ENCODE peak calls at places on chromosomes 6 and 20, in seven cellular contexts. K is gastrocnemius medialis, G is astrocyte of the cerebellum, U is retinal pigment epithelial cell, T is stomach, M is lower leg skin, W is heart left ventricle. Q is an unnamed sample.

GRCh38 chr20:19971121-19971520 is 46.0 kb upstream of the NAA20 start:
- DNase-seq in G (no peak), U (no peak), M (no peak), W (no peak), K (no peak), T (no peak), Q (no peak)

GRCh38 chr6:105500693-105501092 is 97.8 kb upstream of the PREP start:
- DNase-seq in W (no peak), G (no peak), U (no peak), T (no peak), M (no peak), K (no peak), Q (no peak)

GRCh38 chr6:140364916-140365315 is 990.5 kb upstream of the CITED2 start:
- DNase-seq in K (no peak), T (no peak), W (no peak), M (no peak), G (no peak), U (no peak), Q (no peak)

GRCh38 chr6:26561533-26562466 is 23.6 kb downstream of the HMGN4 start:
- DNase-seq in W (no peak), G (no peak), T (no peak), K (no peak), M (no peak), U (no peak), Q (no peak)

GRCh38 chr6:151676460-151676807 is 131.0 kb upstream of the ESR1 start:
- DNase-seq in T (no peak), G (no peak), W (no peak), U (no peak), M (no peak), K (no peak), Q (no peak)

GRCh38 chr20:52852695-52853094 is 119.5 kb upstream of the TSHZ2 start:
- DNase-seq in G (no peak), U (no peak), M (no peak), K (no peak), T (peak; percentile 32), W (no peak), Q (no peak)

GRCh38 chr20:32984196-32984595 is 20.0 kb downstream of the SUN5 start:
- DNase-seq in K (no peak), U (no peak), M (no peak), W (no peak), G (no peak), T (no peak), Q (no peak)

GRCh38 chr6:149938571-149939462 is 3.0 kb upstream of the ULBP2 start:
- DNase-seq in T (no peak), U (no peak), M (no peak), W (no peak), K (no peak), G (no peak), Q (no peak)

GRCh38 chr6:107033136-107033535 is 5.1 kb downstream of the MTRES1 start:
- DNase-seq in W (no peak), G (no peak), K (no peak), T (no peak), M (no peak), U (no peak), Q (no peak)

GRCh38 chr20:48818481-48818987 is 9.3 kb downstream of the PREX1 start:
- DNase-seq in M (no peak), W (no peak), U (no peak), G (no peak), K (no peak), T (no peak), Q (no peak)

GRCh38 chr20:63968136-63968927 is 1.4 kb downstream of the ZNF512B start:
- DNase-seq in K (no peak), W (peak; percentile 26), G (no peak), M (peak; percentile 14), U (no peak), T (no peak), Q (no peak)

GRCh38 chr6:111602481-111603404 is 2.9 kb downstream of the TRAF3IP2 start:
- DNase-seq in T (no peak), K (peak; percentile 82), U (no peak), M (no peak), W (peak; percentile 85), G (no peak), Q (no peak)

GRCh38 chr6:29516108-29516507 is 28.4 kb upstream of the MAS1L start:
- DNase-seq in K (no peak), W (no peak), T (no peak), U (no peak), G (peak; percentile 34), M (no peak), Q (no peak)

GRCh38 chr20:34074101-34074760 is 37.8 kb downstream of the EIF2S2 start:
- DNase-seq in M (no peak), K (no peak), T (no peak), W (no peak), U (no peak), G (no peak), Q (no peak)

GRCh38 chr20:50153153-50153499 is 397 bp downstream of the PEDS1 start:
- DNase-seq in U (no peak), T (no peak), K (no peak), G (no peak), W (no peak), M (no peak), Q (no peak)

GRCh38 chr6:3751019-3751729 is at the start of gene PXDC1:
- DNase-seq in U (no peak), K (no peak), G (no peak), T (no peak), M (no peak), W (no peak), Q (no peak)

GRCh38 chr6:101909376-101909775 is 515.9 kb downstream of the GRIK2 start:
- DNase-seq in W (no peak), T (no peak), G (no peak), K (no peak), M (no peak), U (no peak), Q (no peak)

GRCh38 chr6:55239099-55239498 is 64.8 kb downstream of the HCRTR2 start:
- DNase-seq in W (peak; percentile 26), K (no peak), M (no peak), G (peak; percentile 57), T (no peak), U (peak; percentile 93), Q (no peak)

GRCh38 chr6:52549428-52549827 is 27.4 kb downstream of the TRAM2 start:
- DNase-seq in U (no peak), W (no peak), K (no peak), G (no peak), T (no peak), M (no peak), Q (no peak)

GRCh38 chr6:64012351-64013060 is 376.9 kb downstream of the PHF3 start:
- DNase-seq in K (no peak), U (peak; percentile 56), W (no peak), G (peak; percentile 38), T (no peak), M (no peak), Q (no peak)

GRCh38 chr6:10395946-10396577 is 18.8 kb downstream of the TFAP2A start:
- DNase-seq in M (no peak), W (no peak), U (no peak), K (no peak), T (no peak), G (no peak), Q (no peak)

GRCh38 chr20:4151991-4152695 is 136.8 kb upstream of the RNF24 start:
- DNase-seq in W (no peak), K (no peak), T (no peak), U (no peak), G (peak; percentile 59), M (no peak), Q (peak; percentile 63)

GRCh38 chr6:127907960-127908640 is 7.2 kb upstream of the THEMIS start:
- DNase-seq in M (no peak), K (no peak), T (no peak), G (no peak), W (no peak), U (no peak), Q (no peak)

GRCh38 chr6:80105972-80106417 is 476 bp upstream of the BCKDHB start:
- DNase-seq in W (no peak), U (no peak), M (no peak), G (no peak), K (no peak), T (no peak), Q (no peak)
- TF ChIP-seq CTCF in W (no peak), U (no peak), M (no peak), G (no peak), K (no peak), T (no peak), Q (no peak)

DNA sequence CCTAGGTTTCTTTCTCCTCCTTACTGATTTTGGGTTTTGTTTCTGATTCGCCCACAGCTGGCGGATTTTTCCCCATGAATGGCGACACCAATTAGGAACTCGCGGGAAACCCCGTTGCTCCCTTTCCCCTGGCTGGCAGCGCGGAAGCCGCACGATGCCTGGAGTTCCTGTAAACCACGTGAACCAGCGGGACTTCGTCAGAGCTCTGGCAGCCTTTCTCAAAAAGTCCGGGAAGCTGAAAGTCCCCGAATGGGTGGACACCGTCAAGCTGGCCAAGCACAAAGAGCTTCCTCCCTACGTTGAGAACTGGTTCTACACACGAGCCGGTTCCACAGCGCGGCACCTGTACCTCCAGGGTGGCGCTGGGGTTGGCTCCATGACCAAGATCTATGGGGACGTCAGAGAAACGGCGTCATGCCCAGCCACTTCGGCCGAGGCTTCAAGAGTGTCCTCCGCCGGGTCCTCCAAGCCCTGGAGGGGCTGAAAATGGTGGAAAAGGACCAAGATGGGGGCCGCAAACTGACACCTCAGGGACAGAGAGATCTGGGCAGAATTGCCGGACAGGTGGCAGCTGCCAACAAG is 3.2 kb upstream of the SEC23B start:
- DNase-seq in T (no peak), G (no peak), W (peak; percentile 39), K (no peak), M (peak; percentile 21), U (no peak), Q (no peak)
- H3K4me3 ChIP-seq in T (peak overlapping the region; percentile 1), G (no peak overlapping the region), W (peak overlapping the region; percentile 35), K (no peak overlapping the region), M (no peak overlapping the region), U (no peak overlapping the region), Q (no peak overlapping the region)

GRCh38 chr20:36435799-36436541 is 105.3 kb upstream of the MYL9 start:
- DNase-seq in W (peak; percentile 69), U (no peak), M (peak; percentile 67), G (no peak), K (peak; percentile 37), T (peak; percentile 90), Q (no peak)
- TF ChIP-seq CTCF in W (no peak), U (no peak), M (no peak), G (no peak), K (no peak), T (no peak), Q (no peak)

DNA sequence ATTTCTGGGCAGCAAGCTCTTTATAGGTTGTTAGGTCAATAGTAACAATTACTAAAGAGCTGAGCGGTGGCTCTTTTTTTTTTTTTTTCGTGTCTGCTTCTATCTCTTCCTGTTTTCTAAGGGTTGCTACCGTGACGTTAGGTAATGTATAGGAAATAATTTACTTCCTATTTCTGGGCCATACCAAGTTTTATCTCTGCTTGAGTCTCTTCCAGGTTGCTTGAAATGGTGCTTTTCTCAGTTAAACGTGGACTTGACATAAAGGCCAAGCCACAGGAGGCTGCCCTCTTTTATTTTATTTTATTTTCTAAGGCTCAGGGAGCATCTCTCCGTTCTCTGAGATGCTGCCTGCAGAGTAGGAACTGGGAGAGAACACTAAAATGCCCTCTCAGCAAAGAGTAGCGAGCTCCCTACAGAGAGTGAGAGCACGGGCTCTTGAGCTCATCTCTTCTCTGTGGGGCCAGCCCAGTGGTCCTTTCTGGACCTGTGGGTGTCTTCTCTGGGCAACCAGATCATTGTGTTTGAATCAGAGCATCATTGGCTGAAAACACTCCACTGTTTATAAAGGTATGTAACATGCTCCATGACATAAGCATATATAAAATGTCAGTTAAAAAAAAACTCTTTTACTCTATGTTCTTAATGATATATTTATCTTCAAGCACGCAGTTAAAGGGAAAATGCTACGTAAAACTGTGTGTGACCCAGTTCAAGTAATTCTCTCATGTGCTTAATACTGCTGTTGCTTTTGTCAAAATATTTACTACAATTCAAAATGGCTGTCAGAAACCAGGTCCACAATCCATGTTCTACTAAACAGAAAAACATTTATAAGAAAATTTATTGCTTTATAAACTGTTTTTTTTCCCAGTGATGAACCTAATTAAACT is at the start of gene ZNF831:
- DNase-seq in W (no peak), M (no peak), T (no peak), G (no peak), U (no peak), K (no peak), Q (no peak)
- H3K4me3 ChIP-seq in W (no peak within 1 kb of the TSS), M (no peak within 1 kb of the TSS), T (peak within 1 kb of the TSS; percentile 2), G (no peak within 1 kb of the TSS), U (no peak within 1 kb of the TSS), K (no peak within 1 kb of the TSS), Q (no peak within 1 kb of the TSS)

Q was measured in epithelial cell of proximal tubule.